ENCODE peak calls at places on chromosomes 3 and 15, in seven cellular contexts. K is mesendoderm, L is mesenchymal stem cell, W is neuronal stem cell, B is H9, G is H1, O is trophoblast cell. E is an unnamed sample.

GRCh38 chr3:127100459-127101410 is 92.2 kb upstream of the PRR23E start:
- DNase-seq in L (no peak), G (no peak), W (no peak), O (no peak), B (no peak), K (peak; percentile 13), E (no peak)

GRCh38 chr3:173983353-173983752 is 585.8 kb downstream of the NLGN1 start:
- DNase-seq in G (no peak), B (no peak), L (peak; percentile 29), K (no peak), W (no peak), O (no peak), E (peak; percentile 78)

GRCh38 chr3:136075218-136075808 is 109.8 kb downstream of the PPP2R3A start:
- DNase-seq in L (peak; percentile 81), W (peak; percentile 75), K (peak; percentile 80), G (peak; percentile 63), O (peak; percentile 58), B (peak; percentile 43), E (peak; percentile 80)

GRCh38 chr3:31432897-31433678 is 99.6 kb upstream of the STT3B start:
- DNase-seq in L (peak; percentile 68), B (no peak), G (no peak), O (no peak), W (no peak), K (no peak), E (no peak)

GRCh38 chr3:149879872-149880271 is 66.9 kb downstream of the RNF13 start:
- DNase-seq in W (peak; percentile 27), G (peak; percentile 64), O (peak; percentile 70), L (peak; percentile 79), K (peak; percentile 75), B (peak; percentile 55), E (peak; percentile 68)

GRCh38 chr3:12785096-12785495 is 11.4 kb upstream of the CAND2 start:
- DNase-seq in B (no peak), G (no peak), K (no peak), W (no peak), O (no peak), L (no peak), E (no peak)

GRCh38 chr3:52197842-52198625 is at the start of gene ALAS1:
- DNase-seq in O (peak; percentile 93), G (peak; percentile 98), W (peak; percentile 94), K (peak; percentile 94), B (peak; percentile 95), L (peak; percentile 90), E (peak; percentile 82)

GRCh38 chr15:83845230-83845629 is 191.3 kb downstream of the ADAMTSL3 start:
- DNase-seq in O (no peak), K (no peak), B (no peak), L (peak; percentile 61), W (no peak), G (no peak), E (peak; percentile 94)

GRCh38 chr3:7697538-7697937 is 804.1 kb upstream of the LMCD1 start:
- DNase-seq in W (no peak), O (no peak), G (no peak), L (no peak), B (no peak), K (peak; percentile 15), E (no peak)

GRCh38 chr15:77775373-77775772 is 142.7 kb upstream of the LINGO1 start:
- DNase-seq in O (no peak), B (no peak), W (no peak), G (no peak), K (no peak), L (no peak), E (no peak)

GRCh38 chr15:77773003-77773402 is 140.3 kb upstream of the LINGO1 start:
- DNase-seq in G (no peak), L (no peak), W (no peak), B (no peak), O (no peak), K (no peak), E (no peak)

GRCh38 chr15:77775851-77776250 is 143.1 kb upstream of the LINGO1 start:
- DNase-seq in G (no peak), K (no peak), B (no peak), O (no peak), W (no peak), L (no peak), E (no peak)

GRCh38 chr15:77774350-77774749 is 141.6 kb upstream of the LINGO1 start:
- DNase-seq in B (no peak), W (no peak), G (no peak), O (no peak), K (no peak), L (no peak), E (no peak)

GRCh38 chr15:77773903-77774302 is 141.2 kb upstream of the LINGO1 start:
- DNase-seq in W (no peak), O (no peak), K (no peak), B (no peak), L (no peak), G (no peak), E (no peak)
- H3K18ac ChIP-seq in W (no peak overlapping the region), O (no peak overlapping the region), K (no peak overlapping the region), B (no peak overlapping the region), L (no peak overlapping the region), G (no peak overlapping the region), E (no peak overlapping the region)

DNA sequence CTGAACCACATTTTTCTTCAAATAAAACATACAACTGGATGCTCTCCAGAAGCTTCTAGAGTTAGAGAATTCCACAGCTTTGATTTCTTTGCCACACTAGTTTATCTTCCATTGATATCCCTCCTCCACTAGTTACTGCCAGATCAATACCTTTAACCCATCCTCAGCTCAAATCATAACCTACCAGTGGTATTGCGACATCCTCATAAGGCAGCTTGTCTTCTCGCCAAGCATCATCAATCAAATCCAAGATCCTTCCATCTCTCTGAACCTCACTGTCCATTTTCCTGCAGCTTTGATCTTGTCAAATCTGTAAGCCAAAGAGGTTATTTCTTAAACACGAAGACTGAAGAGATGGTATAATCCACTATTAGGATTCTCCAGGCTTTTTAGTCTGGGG is 3.2 kb downstream of the ANAPC13 start:
- DNase-seq in K (no peak), O (no peak), W (no peak), L (no peak), B (no peak), G (no peak), E (no peak)
- H3K18ac ChIP-seq in K (no peak overlapping the region), O (no peak overlapping the region), W (no peak overlapping the region), L (no peak overlapping the region), B (no peak overlapping the region), G (no peak overlapping the region), E (peak overlapping the region; percentile 45)

GRCh38 chr15:75100679-75101078 is 77.3 kb downstream of the PPCDC start:
- DNase-seq in G (no peak), L (no peak), W (no peak), K (no peak), B (no peak), O (no peak), E (no peak)
- H3K18ac ChIP-seq in G (no peak overlapping the region), L (no peak overlapping the region), W (no peak overlapping the region), K (no peak overlapping the region), B (no peak overlapping the region), O (no peak overlapping the region), E (no peak overlapping the region)

GRCh38 chr15:85036716-85037115 is 55.1 kb downstream of the PDE8A start:
- DNase-seq in O (no peak), L (peak; percentile 24), B (no peak), W (no peak), G (no peak), K (no peak), E (no peak)

GRCh38 chr15:85035980-85036379 is 54.3 kb downstream of the PDE8A start:
- DNase-seq in W (no peak), G (no peak), B (no peak), O (no peak), L (no peak), K (no peak), E (no peak)

GRCh38 chr15:85033148-85033547 is 51.5 kb downstream of the PDE8A start:
- DNase-seq in O (no peak), G (no peak), B (no peak), K (no peak), W (no peak), L (peak; percentile 27), E (no peak)

GRCh38 chr15:85041230-85041629 is 59.6 kb downstream of the PDE8A start:
- DNase-seq in O (no peak), B (no peak), K (no peak), G (no peak), L (no peak), W (no peak), E (no peak)

GRCh38 chr15:85037617-85038016 is 56.0 kb downstream of the PDE8A start:
- DNase-seq in W (no peak), B (no peak), K (no peak), O (no peak), L (no peak), G (no peak), E (no peak)
- H3K18ac ChIP-seq in W (no peak overlapping the region), B (no peak overlapping the region), K (no peak overlapping the region), O (no peak overlapping the region), L (no peak overlapping the region), G (no peak overlapping the region), E (no peak overlapping the region)

GRCh38 chr3:148879256-148879655 is 14.2 kb downstream of the CPA3 start:
- DNase-seq in K (no peak), O (no peak), L (no peak), G (no peak), W (no peak), B (no peak), E (no peak)
- H3K18ac ChIP-seq in K (no peak overlapping the region), O (no peak overlapping the region), L (no peak overlapping the region), G (no peak overlapping the region), W (no peak overlapping the region), B (no peak overlapping the region), E (no peak overlapping the region)

GRCh38 chr3:65182085-65182484 is 494.3 kb upstream of the ADAMTS9 start:
- DNase-seq in L (no peak), K (no peak), O (no peak), W (no peak), G (no peak), B (no peak), E (no peak)
- H3K18ac ChIP-seq in L (no peak overlapping the region), K (no peak overlapping the region), O (no peak overlapping the region), W (no peak overlapping the region), G (no peak overlapping the region), B (no peak overlapping the region), E (no peak overlapping the region)

GRCh38 chr3:62229201-62229600 is 144.1 kb downstream of the FEZF2 start:
- DNase-seq in B (no peak), G (no peak), W (peak; percentile 58), L (no peak), O (no peak), K (peak; percentile 59), E (no peak)
- H3K18ac ChIP-seq in B (no peak overlapping the region), G (no peak overlapping the region), W (no peak overlapping the region), L (no peak overlapping the region), O (no peak overlapping the region), K (no peak overlapping the region), E (no peak overlapping the region)